ENCODE peak calls at places on chromosome 6, in six cellular contexts. One of them, this sample, is unnamed.

GRCh38 chr6:145026267-145026679 is 709.0 kb downstream of the EPM2A start:
- DNase-seq in choroid plexus epithelial cell: no peak
- DNase-seq in H54: no peak
- DNase-seq in WTC11: no peak
- DNase-seq in amniotic stem cell: no peak
- DNase-seq in lower lobe of right lung: no peak
- DNase-seq in this sample: no peak

GRCh38 chr6:170128811-170129681 is 161.8 kb downstream of the DLL1 start:
- DNase-seq in H54: no peak
- DNase-seq in WTC11: no peak
- DNase-seq in amniotic stem cell: no peak
- DNase-seq in lower lobe of right lung: no peak
- DNase-seq in choroid plexus epithelial cell: no peak
- DNase-seq in this sample: peak

GRCh38 chr6:44593539-44593944 is 206.0 kb downstream of the CDC5L start:
- DNase-seq in choroid plexus epithelial cell: peak
- DNase-seq in amniotic stem cell: no peak
- DNase-seq in H54: peak
- DNase-seq in lower lobe of right lung: no peak
- DNase-seq in WTC11: peak
- DNase-seq in this sample: peak

GRCh38 chr6:90062667-90063066 is 168.4 kb downstream of the GJA10 start:
- DNase-seq in WTC11: no peak
- DNase-seq in lower lobe of right lung: no peak
- DNase-seq in H54: no peak
- DNase-seq in choroid plexus epithelial cell: peak
- DNase-seq in amniotic stem cell: no peak
- DNase-seq in this sample: no peak

GRCh38 chr6:20092071-20092566 is 120.2 kb downstream of the MBOAT1 start:
- DNase-seq in amniotic stem cell: no peak
- DNase-seq in WTC11: no peak
- DNase-seq in H54: peak
- DNase-seq in lower lobe of right lung: no peak
- DNase-seq in choroid plexus epithelial cell: peak
- DNase-seq in this sample: no peak

GRCh38 chr6:51843470-51844390 is 243.7 kb downstream of the PKHD1 start:
- DNase-seq in amniotic stem cell: no peak
- DNase-seq in WTC11: no peak
- DNase-seq in choroid plexus epithelial cell: no peak
- DNase-seq in lower lobe of right lung: no peak
- DNase-seq in H54: no peak
- DNase-seq in this sample: no peak

GRCh38 chr6:56742122-56742791 is 99.6 kb upstream of the DST start:
- DNase-seq in lower lobe of right lung: no peak
- DNase-seq in choroid plexus epithelial cell: peak
- DNase-seq in H54: no peak
- DNase-seq in WTC11: no peak
- DNase-seq in amniotic stem cell: no peak
- DNase-seq in this sample: no peak

GRCh38 chr6:81999270-81999669 is 246.8 kb upstream of the TENT5A start:
- DNase-seq in lower lobe of right lung: no peak
- DNase-seq in choroid plexus epithelial cell: no peak
- DNase-seq in H54: no peak
- DNase-seq in WTC11: no peak
- DNase-seq in amniotic stem cell: no peak
- DNase-seq in this sample: no peak

GRCh38 chr6:169194737-169195136 is 58.9 kb downstream of the THBS2 start:
- DNase-seq in amniotic stem cell: no peak
- DNase-seq in lower lobe of right lung: no peak
- DNase-seq in choroid plexus epithelial cell: no peak
- DNase-seq in WTC11: no peak
- DNase-seq in H54: no peak
- DNase-seq in this sample: no peak

GRCh38 chr6:150937126-150937906 is 71.8 kb downstream of the MTHFD1L start:
- DNase-seq in H54: no peak
- DNase-seq in choroid plexus epithelial cell: no peak
- DNase-seq in WTC11: no peak
- DNase-seq in lower lobe of right lung: no peak
- DNase-seq in amniotic stem cell: no peak
- DNase-seq in this sample: no peak

GRCh38 chr6:42359021-42359420 is 92.7 kb downstream of the TRERF1 start:
- DNase-seq in choroid plexus epithelial cell: no peak
- DNase-seq in amniotic stem cell: no peak
- DNase-seq in H54: peak
- DNase-seq in WTC11: no peak
- DNase-seq in lower lobe of right lung: no peak
- DNase-seq in this sample: no peak

GRCh38 chr6:1950631-1951030 is 294.8 kb downstream of the GMDS start:
- DNase-seq in choroid plexus epithelial cell: no peak
- DNase-seq in lower lobe of right lung: no peak
- DNase-seq in amniotic stem cell: no peak
- DNase-seq in H54: no peak
- DNase-seq in WTC11: no peak
- DNase-seq in this sample: no peak

GRCh38 chr6:34045698-34046097 is 100.2 kb downstream of the GRM4 start:
- DNase-seq in choroid plexus epithelial cell: no peak
- DNase-seq in lower lobe of right lung: no peak
- DNase-seq in WTC11: no peak
- DNase-seq in amniotic stem cell: no peak
- DNase-seq in H54: no peak
- DNase-seq in this sample: no peak

GRCh38 chr6:160115421-160115820 is 6.2 kb upstream of the SLC22A1 start:
- DNase-seq in WTC11: no peak
- DNase-seq in H54: no peak
- DNase-seq in lower lobe of right lung: no peak
- DNase-seq in choroid plexus epithelial cell: no peak
- DNase-seq in amniotic stem cell: no peak
- DNase-seq in this sample: no peak

GRCh38 chr6:42970859-42971612 is 7.9 kb downstream of the PEX6 start:
- DNase-seq in WTC11: no peak
- DNase-seq in choroid plexus epithelial cell: peak
- DNase-seq in lower lobe of right lung: no peak
- DNase-seq in H54: no peak
- DNase-seq in amniotic stem cell: no peak
- DNase-seq in this sample: no peak

GRCh38 chr6:136563386-136564152 is 13.3 kb upstream of the MAP7 start:
- DNase-seq in lower lobe of right lung: no peak
- DNase-seq in amniotic stem cell: no peak
- DNase-seq in WTC11: no peak
- DNase-seq in choroid plexus epithelial cell: no peak
- DNase-seq in H54: no peak
- DNase-seq in this sample: no peak

GRCh38 chr6:4872841-4873240 is 96.6 kb downstream of the CDYL start:
- DNase-seq in amniotic stem cell: no peak
- DNase-seq in lower lobe of right lung: no peak
- DNase-seq in WTC11: no peak
- DNase-seq in choroid plexus epithelial cell: peak
- DNase-seq in H54: no peak
- DNase-seq in this sample: no peak

GRCh38 chr6:159110013-159110412 is 59.2 kb upstream of the FNDC1 start:
- DNase-seq in lower lobe of right lung: no peak
- DNase-seq in amniotic stem cell: no peak
- DNase-seq in choroid plexus epithelial cell: peak
- DNase-seq in WTC11: peak
- DNase-seq in H54: peak
- DNase-seq in this sample: no peak

GRCh38 chr6:45900808-45901752 is 114.6 kb downstream of the CLIC5 start:
- DNase-seq in H54: peak
- DNase-seq in lower lobe of right lung: no peak
- DNase-seq in WTC11: no peak
- DNase-seq in amniotic stem cell: no peak
- DNase-seq in choroid plexus epithelial cell: peak
- DNase-seq in this sample: no peak

This sample was measured in left colon.